ENCODE peak calls at places on chromosomes 7 and 10, in five cellular contexts. L is lung, Q is cardiac fibroblast, K is bronchial epithelial cell, U is colonic mucosa. S is an unnamed sample.

GRCh38 chr7:37495574-37496184 is 47.0 kb upstream of the ELMO1 start:
- DNase-seq in L (no peak), Q (peak), K (peak), U (no peak), S (no peak)

GRCh38 chr10:130340816-130341215 is 204.6 kb downstream of the GLRX3 start:
- DNase-seq in L (no peak), Q (no peak), K (no peak), U (no peak), S (no peak)

GRCh38 chr7:140577656-140578055 is 63.0 kb downstream of the DENND2A start:
- DNase-seq in L (no peak), Q (no peak), K (no peak), U (no peak), S (no peak)

GRCh38 chr10:74238031-74238431 is 87.0 kb downstream of the ADK start:
- DNase-seq in L (peak), Q (peak), K (peak), U (no peak), S (no peak)

GRCh38 chr7:26052721-26053120 is 99.3 kb upstream of the NFE2L3 start:
- DNase-seq in L (no peak), Q (no peak), K (peak), U (no peak), S (no peak)

GRCh38 chr7:157978766-157979165 is 608.9 kb downstream of the PTPRN2 start:
- DNase-seq in L (no peak), Q (no peak), K (no peak), U (no peak), S (no peak)

GRCh38 chr10:6009159-6009558 is 31.8 kb upstream of the IL15RA start:
- DNase-seq in L (no peak), Q (peak), K (peak), U (no peak), S (no peak)

GRCh38 chr7:91880016-91880412 is 488 bp downstream of the MTERF1 start:
- DNase-seq in L (no peak), Q (no peak), K (no peak), U (no peak), S (no peak)

GRCh38 chr10:49398000-49398861 is 2.3 kb upstream of the DRGX start:
- DNase-seq in L (no peak), Q (peak), K (peak), U (peak), S (peak)

GRCh38 chr10:116636976-116637375 is 16.2 kb downstream of the PNLIPRP2 start:
- DNase-seq in L (no peak), Q (no peak), K (no peak), U (no peak), S (no peak)

GRCh38 chr10:124301736-124302135 is 117.0 kb downstream of the OAT start:
- DNase-seq in L (no peak), Q (no peak), K (no peak), U (no peak), S (no peak)

GRCh38 chr7:108613147-108613948 is 43.7 kb downstream of the DNAJB9 start:
- DNase-seq in L (no peak), Q (peak), K (peak), U (no peak), S (no peak)

GRCh38 chr7:23074443-23075244 is 30.9 kb upstream of the KLHL7 start:
- DNase-seq in L (no peak), Q (no peak), K (peak), U (no peak), S (no peak)

GRCh38 chr10:16952010-16952550 is 134.9 kb upstream of the RSU1 start:
- DNase-seq in L (no peak), Q (no peak), K (no peak), U (no peak), S (no peak)

GRCh38 chr7:94449151-94449725 is 54.5 kb downstream of the COL1A2 start:
- DNase-seq in L (no peak), Q (peak), K (peak), U (no peak), S (no peak)

GRCh38 chr10:86321568-86321967 is 45.0 kb downstream of the GRID1 start:
- DNase-seq in L (no peak), Q (no peak), K (no peak), U (no peak), S (no peak)

GRCh38 chr7:42234736-42235135 is 2.3 kb downstream of the GLI3 start:
- DNase-seq in L (no peak), Q (no peak), K (peak), U (no peak), S (no peak)

GRCh38 chr10:117684673-117685211 is 142.2 kb downstream of the EMX2 start:
- DNase-seq in L (peak), Q (peak), K (no peak), U (peak), S (peak)

GRCh38 chr7:26001662-26002244 is 150.2 kb upstream of the NFE2L3 start:
- DNase-seq in L (no peak), Q (no peak), K (no peak), U (no peak), S (no peak)

GRCh38 chr7:135197906-135198655 is 13.2 kb downstream of the WDR91 start:
- DNase-seq in L (no peak), Q (no peak), K (no peak), U (no peak), S (no peak)

GRCh38 chr7:50530771-50531170 is 34.4 kb downstream of the DDC start:
- DNase-seq in L (no peak), Q (no peak), K (no peak), U (no peak), S (no peak)

GRCh38 chr7:27185708-27186449 is 847 bp upstream of the HOXA11 start:
- DNase-seq in L (no peak), Q (no peak), K (no peak), U (no peak), S (no peak)

GRCh38 chr7:137454169-137455166 is 110.9 kb upstream of the PTN start:
- DNase-seq in L (no peak), Q (peak), K (peak), U (peak), S (no peak)

GRCh38 chr10:69663548-69663947 is 33.5 kb downstream of the FAM241B start:
- DNase-seq in L (no peak), Q (no peak), K (no peak), U (no peak), S (no peak)

GRCh38 chr10:51010977-51011376 is 63.3 kb upstream of the PRKG1 start:
- DNase-seq in L (no peak), Q (peak), K (peak), U (no peak), S (no peak)

GRCh38 chr10:27446091-27446918 is 57.8 kb upstream of the RAB18 start:
- DNase-seq in L (no peak), Q (peak), K (peak), U (no peak), S (no peak)

GRCh38 chr10:132632851-132633684 is 95.5 kb downstream of the INPP5A start:
- DNase-seq in L (no peak), Q (peak), K (no peak), U (no peak), S (peak)

GRCh38 chr7:125984795-125985194 is 1055.2 kb upstream of the POT1 start:
- DNase-seq in L (no peak), Q (no peak), K (no peak), U (no peak), S (no peak)

GRCh38 chr7:92827464-92827863 is 8.9 kb downstream of the CDK6 start:
- DNase-seq in L (no peak), Q (peak), K (no peak), U (no peak), S (no peak)

GRCh38 chr7:129522088-129522970 is 20.0 kb downstream of the SMKR1 start:
- DNase-seq in L (no peak), Q (peak), K (no peak), U (no peak), S (no peak)

GRCh38 chr7:116857052-116857451 is 5.3 kb upstream of the CAPZA2 start:
- DNase-seq in L (no peak), Q (no peak), K (no peak), U (no peak), S (no peak)

GRCh38 chr10:84348860-84349259 is 20.5 kb downstream of the CCSER2 start:
- DNase-seq in L (no peak), Q (peak), K (peak), U (no peak), S (no peak)

GRCh38 chr7:115249080-115249479 is 327.2 kb downstream of the MDFIC start:
- DNase-seq in L (no peak), Q (peak), K (peak), U (no peak), S (no peak)

GRCh38 chr10:102935939-102936605 is 18.0 kb downstream of the CNNM2 start:
- DNase-seq in L (no peak), Q (no peak), K (no peak), U (no peak), S (no peak)

GRCh38 chr10:72886596-72887522 is 6.7 kb upstream of the OIT3 start:
- DNase-seq in L (no peak), Q (peak), K (peak), U (no peak), S (no peak)

GRCh38 chr10:113071446-113071845 is 121.4 kb downstream of the TCF7L2 start:
- DNase-seq in L (no peak), Q (peak), K (peak), U (peak), S (peak)

GRCh38 chr7:150514748-150515222 is at the start of gene GIMAP7:
- DNase-seq in L (no peak), Q (no peak), K (no peak), U (peak), S (no peak)
- H3K4me3 ChIP-seq in L (peak), Q (no peak), K (no peak), U (peak), S (peak)

GRCh38 chr10:37552881-37553280 is 304.5 kb downstream of the ZNF248 start:
- DNase-seq in L (no peak), Q (no peak), K (no peak), U (no peak), S (no peak)
- TF ChIP-seq CTCF in L (no peak), Q (no peak), K (no peak), U (no peak), S (no peak)

DNA sequence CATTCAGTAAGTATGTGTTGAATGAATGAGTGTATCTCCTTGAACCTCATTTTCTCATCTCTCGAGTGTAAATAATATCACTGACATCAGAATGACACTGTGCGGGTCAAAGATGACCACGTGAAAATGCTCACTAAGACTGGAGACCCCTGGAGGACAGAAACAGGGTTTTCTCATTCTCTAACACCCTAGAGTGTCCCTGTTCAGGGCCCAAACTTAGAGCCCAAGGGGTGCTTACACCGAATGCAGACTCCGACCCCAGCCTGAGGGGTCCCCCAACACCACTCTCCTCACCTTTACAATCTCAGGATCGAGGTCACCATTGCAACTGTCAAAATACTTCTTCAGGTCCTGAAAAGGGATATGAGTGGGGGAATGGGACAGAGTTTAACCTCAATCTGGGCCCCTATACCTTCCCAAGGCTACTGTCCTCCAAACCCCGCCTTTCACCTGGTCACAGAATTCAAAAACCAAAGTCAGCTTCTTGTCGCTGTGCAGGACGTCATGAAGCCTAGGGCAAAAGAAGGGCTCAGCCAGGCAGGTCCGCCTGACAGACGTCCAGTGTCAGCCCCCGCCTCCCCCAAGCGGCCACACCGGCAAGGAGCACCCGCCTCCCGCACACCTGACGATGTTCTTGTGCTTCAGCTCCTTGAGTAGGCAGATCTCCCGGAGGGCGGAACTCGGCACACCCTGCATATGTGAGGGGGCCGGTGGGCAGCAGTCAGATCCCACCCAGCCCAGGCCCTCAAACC is 1.2 kb downstream of the CDK5 start:
- DNase-seq in L (no peak), Q (no peak), K (no peak), U (peak), S (no peak)
- H3K4me3 ChIP-seq in L (no peak), Q (peak), K (peak), U (peak), S (peak)

GRCh38 chr10:71705582-71705981 is 14.0 kb downstream of the C10orf105 start:
- DNase-seq in L (no peak), Q (no peak), K (peak), U (no peak), S (no peak)
- TF ChIP-seq CTCF in L (no peak), Q (no peak), K (no peak), U (no peak), S (no peak)

DNA sequence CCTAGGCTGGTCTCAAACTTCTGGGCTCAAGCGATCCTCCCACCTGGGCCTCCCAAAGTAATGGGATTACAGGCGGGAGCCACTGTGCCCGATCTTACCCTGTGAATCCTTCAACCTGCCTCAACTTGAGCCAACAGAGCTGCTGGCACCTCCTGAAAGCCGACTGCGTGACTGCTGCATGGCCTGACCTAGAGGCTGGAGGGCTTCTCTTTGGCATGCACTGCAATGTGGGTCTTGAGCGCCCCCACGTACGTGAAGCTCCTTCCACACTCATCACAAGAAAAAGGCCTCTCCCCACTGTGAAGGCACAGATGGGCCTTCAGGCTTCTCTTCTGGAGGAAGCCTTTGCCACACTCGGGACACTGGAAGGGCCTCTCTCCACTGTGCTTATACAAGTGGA is 12.9 kb upstream of the ZNF786 start:
- DNase-seq in L (no peak), Q (no peak), K (no peak), U (no peak), S (no peak)
- H3K4me3 ChIP-seq in L (no peak), Q (no peak), K (no peak), U (no peak), S (no peak)

GRCh38 chr10:34746094-34746493 is 69.0 kb downstream of the PARD3 start:
- DNase-seq in L (no peak), Q (no peak), K (peak), U (no peak), S (no peak)

GRCh38 chr10:34748357-34748756 is 66.7 kb downstream of the PARD3 start:
- DNase-seq in L (no peak), Q (no peak), K (no peak), U (no peak), S (no peak)

GRCh38 chr10:34748767-34749166 is 66.3 kb downstream of the PARD3 start:
- DNase-seq in L (no peak), Q (no peak), K (no peak), U (no peak), S (no peak)

GRCh38 chr10:34753014-34753757 is 61.9 kb downstream of the PARD3 start:
- DNase-seq in L (no peak), Q (no peak), K (no peak), U (no peak), S (no peak)

GRCh38 chr10:34751272-34751671 is 63.8 kb downstream of the PARD3 start:
- DNase-seq in L (no peak), Q (no peak), K (no peak), U (no peak), S (no peak)
- TF ChIP-seq CTCF in L (no peak), Q (no peak), K (no peak), U (no peak), S (no peak)

DNA sequence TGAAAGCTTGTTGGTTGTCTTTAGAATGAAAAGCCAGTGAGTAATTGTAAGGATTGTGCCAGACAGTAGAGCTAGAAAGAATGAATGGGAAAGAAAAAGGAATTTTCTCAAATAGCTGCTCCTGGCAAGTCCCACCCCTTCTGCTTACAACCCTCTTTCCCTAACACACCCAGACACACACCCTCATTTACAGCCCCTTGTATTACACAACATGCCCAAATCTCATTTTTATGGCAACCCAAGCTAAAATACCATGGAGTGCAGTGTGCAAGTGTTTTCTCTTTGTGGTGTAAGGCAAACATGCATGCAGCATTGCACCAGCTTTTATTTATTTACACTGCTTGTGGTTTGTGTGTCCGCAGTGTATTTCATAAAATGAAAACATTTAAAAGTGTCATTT is 1.5 kb downstream of the PRKAR2B start:
- DNase-seq in L (no peak), Q (no peak), K (no peak), U (peak), S (no peak)
- H3K4me3 ChIP-seq in L (no peak), Q (no peak), K (no peak), U (peak), S (peak)

DNA sequence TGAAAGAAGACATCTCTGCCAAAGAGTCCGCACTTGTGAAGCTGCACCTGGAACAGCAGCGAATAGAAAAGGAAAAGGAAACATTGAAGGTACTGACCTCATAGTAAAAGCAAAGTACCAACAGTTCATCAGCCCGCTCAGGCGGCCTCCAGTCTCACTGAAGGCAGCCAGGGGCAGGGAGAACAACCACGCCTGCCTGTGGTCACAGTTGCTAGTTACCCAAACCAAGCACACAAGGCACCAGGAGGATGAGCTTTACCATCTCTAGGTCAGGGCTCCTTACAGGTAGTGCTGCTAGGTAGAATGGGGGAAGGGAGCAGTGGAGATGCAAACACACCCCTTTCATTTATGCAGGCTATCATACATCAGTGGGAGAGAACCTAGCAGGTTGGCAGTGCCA is 39.8 kb downstream of the CFAP58 start:
- DNase-seq in L (no peak), Q (no peak), K (no peak), U (no peak), S (no peak)
- TF ChIP-seq CTCF in L (no peak), Q (no peak), K (no peak), U (no peak), S (no peak)

GRCh38 chr7:66627876-66628360 is 763 bp upstream of the KCTD7 start:
- DNase-seq in L (peak), Q (no peak), K (no peak), U (no peak), S (no peak)

GRCh38 chr7:66628361-66629221 is at the start of gene KCTD7:
- DNase-seq in L (peak), Q (peak), K (peak), U (peak), S (peak)

GRCh38 chr7:66629222-66629658 is 559 bp downstream of the KCTD7 start:
- DNase-seq in L (peak), Q (no peak), K (no peak), U (no peak), S (no peak)

GRCh38 chr7:66630529-66630928 is 1.8 kb downstream of the KCTD7 start:
- DNase-seq in L (no peak), Q (no peak), K (no peak), U (no peak), S (no peak)

GRCh38 chr7:66629659-66630058 is 978 bp downstream of the KCTD7 start:
- DNase-seq in L (no peak), Q (no peak), K (no peak), U (no peak), S (no peak)
- H3K4me3 ChIP-seq in L (peak), Q (peak), K (peak), U (peak), S (peak)

GRCh38 chr10:13270877-13271551 is 28.9 kb downstream of the PHYH start:
- DNase-seq in L (no peak), Q (peak), K (no peak), U (peak), S (no peak)

GRCh38 chr10:13271552-13272163 is 28.2 kb downstream of the PHYH start:
- DNase-seq in L (no peak), Q (peak), K (peak), U (peak), S (peak)

GRCh38 chr10:13272164-13272571 is 27.7 kb downstream of the PHYH start:
- DNase-seq in L (peak), Q (peak), K (no peak), U (peak), S (peak)

GRCh38 chr10:13276749-13277394 is 23.0 kb downstream of the PHYH start:
- DNase-seq in L (no peak), Q (peak), K (no peak), U (no peak), S (no peak)
- TF ChIP-seq CTCF in L (no peak), Q (peak), K (no peak), U (no peak), S (peak)

S was measured in left ventricle myocardium inferior.